ENCODE peak calls at places on chromosomes 2 and 18, in eight cellular contexts. Y is HCT116, S is spleen, U is breast epithelium, Q is heart left ventricle, H is body of pancreas, L is IMR-90, X is stomach. N is an unnamed sample.

GRCh38 chr2:42230891-42231290 is 61.7 kb downstream of the EML4 start:
- DNase-seq in Y (no peak), S (no peak), U (no peak), Q (no peak), H (no peak), L (peak; percentile 9), X (no peak), N (no peak)

GRCh38 chr2:191018663-191019119 is 4.7 kb upstream of the STAT1 start:
- DNase-seq in Y (no peak), S (no peak), U (no peak), Q (no peak), H (no peak), L (no peak), X (no peak), N (no peak)

GRCh38 chr2:2057125-2057721 is 273.9 kb downstream of the MYT1L start:
- DNase-seq in Y (peak; percentile 2), S (peak; percentile 83), U (no peak), Q (peak; percentile 91), H (peak; percentile 39), L (no peak), X (peak; percentile 33), N (peak; percentile 33)

GRCh38 chr2:169031202-169031601 is at the start of gene ABCB11:
- DNase-seq in Y (no peak), S (no peak), U (no peak), Q (no peak), H (no peak), L (no peak), X (no peak), N (no peak)

GRCh38 chr2:16413257-16413656 is 252.4 kb downstream of the CYRIA start:
- DNase-seq in Y (no peak), S (no peak), U (no peak), Q (peak; percentile 71), H (no peak), L (no peak), X (no peak), N (no peak)

GRCh38 chr2:89833116-89833779 is 1141.8 kb downstream of the RPIA start:
- DNase-seq in Y (no peak), S (no peak), U (no peak), Q (no peak), H (no peak), L (peak; percentile 46), X (no peak), N (no peak)

GRCh38 chr2:116810071-116810470 is 1004.4 kb upstream of the DDX18 start:
- DNase-seq in Y (no peak), S (no peak), U (no peak), Q (no peak), H (no peak), L (no peak), X (no peak), N (no peak)

GRCh38 chr2:196259507-196260481 is 88.4 kb upstream of the STK17B start:
- DNase-seq in Y (no peak), S (no peak), U (no peak), Q (no peak), H (no peak), L (peak; percentile 94), X (no peak), N (no peak)

GRCh38 chr2:120275617-120276400 is 23.2 kb downstream of the RALB start:
- DNase-seq in Y (no peak), S (no peak), U (no peak), Q (no peak), H (peak; percentile 73), L (no peak), X (no peak), N (no peak)

GRCh38 chr2:229376866-229377265 is 105.8 kb upstream of the PID1 start:
- DNase-seq in Y (no peak), S (no peak), U (no peak), Q (no peak), H (no peak), L (no peak), X (no peak), N (no peak)

GRCh38 chr2:45643095-45643494 is 8.4 kb upstream of the PRKCE start:
- DNase-seq in Y (no peak), S (no peak), U (no peak), Q (no peak), H (no peak), L (no peak), X (no peak), N (no peak)

GRCh38 chr18:51514128-51514527 is 316.6 kb upstream of the MEX3C start:
- DNase-seq in Y (no peak), S (no peak), U (no peak), Q (no peak), H (no peak), L (no peak), X (no peak), N (no peak)

GRCh38 chr2:220043155-220043992 is 415.9 kb downstream of the SLC4A3 start:
- DNase-seq in Y (no peak), S (no peak), U (no peak), Q (no peak), H (no peak), L (peak; percentile 51), X (no peak), N (no peak)

GRCh38 chr2:111054791-111055627 is 65.7 kb upstream of the BCL2L11 start:
- DNase-seq in Y (no peak), S (no peak), U (no peak), Q (no peak), H (no peak), L (no peak), X (no peak), N (peak; percentile 27)

GRCh38 chr2:231716641-231717280 is 8.4 kb downstream of the PTMA start:
- DNase-seq in Y (no peak), S (no peak), U (no peak), Q (no peak), H (no peak), L (peak; percentile 60), X (no peak), N (no peak)

GRCh38 chr18:33567705-33568104 is 10.3 kb upstream of the ASXL3 start:
- DNase-seq in Y (no peak), S (no peak), U (no peak), Q (no peak), H (no peak), L (no peak), X (no peak), N (no peak)

DNA sequence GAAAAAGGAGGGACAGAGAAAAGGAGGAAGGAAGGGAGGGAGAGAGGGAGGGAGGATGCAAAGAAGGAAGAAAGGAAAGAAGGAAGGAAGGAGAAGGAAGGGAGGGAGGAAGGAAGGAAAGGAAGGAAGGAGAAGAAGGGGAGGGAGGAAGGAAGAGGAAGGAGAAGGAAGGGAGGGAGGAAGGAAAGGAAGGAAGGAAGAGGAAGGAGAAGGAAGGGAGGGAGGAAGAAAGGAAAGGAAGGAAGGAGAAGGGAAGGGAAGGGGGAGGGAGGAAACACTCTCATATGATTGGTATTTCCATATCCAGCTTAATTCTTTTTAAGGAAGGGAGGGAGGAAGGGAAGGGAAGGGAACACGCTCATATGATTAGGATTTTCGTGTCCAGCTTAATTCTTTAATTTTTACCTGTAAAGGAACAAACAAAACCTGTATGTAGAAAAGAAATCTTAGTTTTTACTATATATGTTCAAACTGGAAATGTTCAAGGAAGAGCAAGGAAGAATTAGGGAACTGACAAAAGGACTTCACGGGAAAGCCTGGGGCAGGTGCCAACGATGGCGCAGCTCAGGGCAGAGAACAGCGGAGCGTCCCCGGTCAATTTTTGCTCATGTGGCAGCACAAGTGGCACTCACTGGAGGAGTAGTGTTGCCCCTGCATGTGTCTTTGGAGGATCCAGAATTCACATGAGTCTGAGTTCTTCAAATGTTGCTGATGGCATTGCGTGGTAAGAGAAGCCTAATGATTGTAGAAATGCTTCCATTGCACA is 228.6 kb downstream of the ZNF516 start:
- DNase-seq in Y (no peak), S (no peak), U (no peak), Q (no peak), H (no peak), L (no peak), X (no peak), N (no peak)
- H3K4me3 ChIP-seq in Y (no peak overlapping the region), S (no peak overlapping the region), U (peak overlapping the region; percentile 55), Q (peak overlapping the region; percentile 24), H (no peak overlapping the region), L (peak overlapping the region; percentile 45), X (peak overlapping the region; percentile 25), N (no peak overlapping the region)

DNA sequence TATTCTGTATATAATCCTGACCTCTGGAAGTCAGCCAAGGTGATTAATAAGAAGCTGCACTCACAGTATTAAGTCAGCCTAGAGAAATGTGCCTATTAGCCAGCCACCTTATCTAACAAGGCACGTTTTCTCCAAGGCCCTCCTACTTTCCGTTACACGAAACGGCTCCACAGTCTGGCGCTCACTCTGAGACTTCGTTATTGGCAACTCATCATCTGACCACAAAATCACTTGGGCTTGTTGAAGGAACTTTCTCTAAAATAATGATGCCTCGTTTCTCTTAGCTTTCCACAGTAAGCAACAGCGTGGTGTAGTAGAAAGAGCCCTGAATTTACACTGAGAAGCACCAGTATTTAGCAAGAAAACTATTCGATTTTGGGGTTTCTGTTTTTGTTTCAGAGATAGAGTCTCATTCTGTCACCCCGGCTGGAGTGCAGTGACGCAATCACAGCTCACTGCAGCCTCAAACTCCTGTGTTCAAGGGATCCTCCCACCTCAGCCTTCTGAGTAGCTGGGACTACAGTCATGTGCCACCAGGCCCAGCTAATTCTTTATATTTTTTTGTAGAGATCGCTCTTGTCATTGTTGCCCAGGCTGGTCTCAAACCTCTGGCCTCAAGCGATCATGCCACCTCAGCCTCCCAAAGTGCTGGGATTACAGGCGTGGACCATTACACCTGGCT is 53.6 kb upstream of the SLC14A1 start:
- DNase-seq in Y (no peak), S (no peak), U (no peak), Q (no peak), H (no peak), L (peak; percentile 85), X (no peak), N (no peak)
- TF ChIP-seq POLR2A in Y (no peak), S (no peak), U (no peak), Q (no peak), H (no peak), L (no peak), X (no peak), N (no peak)

GRCh38 chr2:233081232-233081730 is 21.1 kb downstream of the INPP5D start:
- DNase-seq in Y (no peak), S (peak; percentile 80), U (peak; percentile 22), Q (no peak), H (no peak), L (no peak), X (no peak), N (no peak)

GRCh38 chr2:233079473-233079877 is 19.3 kb downstream of the INPP5D start:
- DNase-seq in Y (no peak), S (peak; percentile 87), U (peak; percentile 22), Q (no peak), H (no peak), L (no peak), X (no peak), N (no peak)

GRCh38 chr2:233080836-233081229 is 20.7 kb downstream of the INPP5D start:
- DNase-seq in Y (no peak), S (peak; percentile 76), U (peak; percentile 19), Q (no peak), H (no peak), L (no peak), X (no peak), N (no peak)

GRCh38 chr2:233081731-233082221 is 21.6 kb downstream of the INPP5D start:
- DNase-seq in Y (no peak), S (no peak), U (peak; percentile 20), Q (no peak), H (no peak), L (no peak), X (no peak), N (no peak)

GRCh38 chr2:233079953-233080835 is 20.1 kb downstream of the INPP5D start:
- DNase-seq in Y (no peak), S (peak; percentile 77), U (peak; percentile 17), Q (no peak), H (no peak), L (no peak), X (no peak), N (no peak)
- H3K27ac ChIP-seq in Y (no peak overlapping the region), S (peak overlapping the region; percentile 92), U (no peak overlapping the region), Q (no peak overlapping the region), H (no peak overlapping the region), L (no peak overlapping the region), X (no peak overlapping the region), N (no peak overlapping the region)

GRCh38 chr2:32860385-32860784 is 86.4 kb upstream of the LTBP1 start:
- DNase-seq in Y (no peak), S (no peak), U (no peak), Q (no peak), H (no peak), L (no peak), X (no peak), N (no peak)
- H3K4me3 ChIP-seq in Y (no peak overlapping the region), S (no peak overlapping the region), U (no peak overlapping the region), Q (no peak overlapping the region), H (no peak overlapping the region), L (no peak overlapping the region), X (no peak overlapping the region), N (no peak overlapping the region)